ENCODE peak calls at places on chromosomes 16 and 17, in eight cellular contexts. H is endodermal cell, L is PC-3, P is neuronal stem cell, R is fibroblast of lung, M is SK-N-SH, A is GM23248, O is neural progenitor cell. N is an unnamed sample.

GRCh38 chr17:81535480-81536298 is 7.5 kb downstream of the FSCN2 start:
- DNase-seq in H (no peak), L (no peak), P (no peak), R (no peak), M (no peak), A (no peak), O (no peak), N (no peak)

GRCh38 chr17:14197582-14197981 is 39.1 kb downstream of the CDRT15 start:
- DNase-seq in H (no peak), L (no peak), P (no peak), R (no peak), M (no peak), A (no peak), O (no peak), N (no peak)

GRCh38 chr17:68829211-68829610 is 126.0 kb downstream of the ABCA8 start:
- DNase-seq in H (no peak), L (no peak), P (no peak), R (no peak), M (no peak), A (no peak), O (no peak), N (no peak)

GRCh38 chr16:85376292-85377095 is 236.6 kb upstream of the GSE1 start:
- DNase-seq in H (no peak), L (no peak), P (no peak), R (no peak), M (peak), A (peak), O (no peak), N (no peak)

GRCh38 chr16:56980203-56980535 is 9.2 kb upstream of the NLRC5 start:
- DNase-seq in H (no peak), L (no peak), P (no peak), R (no peak), M (no peak), A (no peak), O (no peak), N (no peak)

GRCh38 chr17:17751996-17752821 is 71.0 kb downstream of the RAI1 start:
- DNase-seq in H (peak), L (peak), P (peak), R (peak), M (peak), A (peak), O (peak), N (peak)

GRCh38 chr16:2167081-2167638 is 11.6 kb downstream of the TRAF7 start:
- DNase-seq in H (no peak), L (no peak), P (no peak), R (no peak), M (no peak), A (no peak), O (no peak), N (no peak)

GRCh38 chr17:51636291-51636690 is 375.9 kb downstream of the UTP18 start:
- DNase-seq in H (peak), L (peak), P (no peak), R (no peak), M (no peak), A (no peak), O (peak), N (no peak)

GRCh38 chr17:58153046-58153445 is 4.9 kb downstream of the OR4D1 start:
- DNase-seq in H (no peak), L (no peak), P (no peak), R (no peak), M (no peak), A (no peak), O (no peak), N (no peak)

GRCh38 chr17:33986088-33986487 is 269.0 kb upstream of the CCL2 start:
- DNase-seq in H (no peak), L (no peak), P (no peak), R (no peak), M (no peak), A (no peak), O (no peak), N (no peak)

GRCh38 chr16:46650224-46650623 is 29.0 kb upstream of the SHCBP1 start:
- DNase-seq in H (no peak), L (no peak), P (no peak), R (peak), M (no peak), A (peak), O (no peak), N (no peak)

GRCh38 chr16:72637306-72637705 is 410.6 kb downstream of the ZFHX3 start:
- DNase-seq in H (no peak), L (peak), P (no peak), R (peak), M (no peak), A (peak), O (no peak), N (peak)

GRCh38 chr17:71438631-71439146 is 682.1 kb upstream of the SOX9 start:
- DNase-seq in H (no peak), L (peak), P (no peak), R (peak), M (peak), A (peak), O (no peak), N (peak)

GRCh38 chr16:81313731-81314602 is 795 bp upstream of the GAN start:
- DNase-seq in H (peak), L (no peak), P (peak), R (no peak), M (peak), A (peak), O (peak), N (no peak)

GRCh38 chr17:36524428-36524876 is 10.2 kb downstream of the MYO19 start:
- DNase-seq in H (no peak), L (peak), P (no peak), R (no peak), M (no peak), A (peak), O (no peak), N (no peak)

GRCh38 chr16:87806246-87806607 is 40.4 kb upstream of the KLHDC4 start:
- DNase-seq in H (no peak), L (peak), P (no peak), R (peak), M (no peak), A (peak), O (no peak), N (no peak)

GRCh38 chr16:2085669-2086068 is 37.9 kb downstream of the TSC2 start:
- DNase-seq in H (no peak), L (no peak), P (no peak), R (no peak), M (no peak), A (peak), O (no peak), N (no peak)

GRCh38 chr17:43515641-43516040 is 30.5 kb downstream of the ETV4 start:
- DNase-seq in H (no peak), L (no peak), P (no peak), R (no peak), M (no peak), A (no peak), O (no peak), N (no peak)

GRCh38 chr16:575354-576196 is 5.8 kb downstream of the PIGQ start:
- DNase-seq in H (no peak), L (no peak), P (no peak), R (no peak), M (no peak), A (no peak), O (no peak), N (no peak)
- H3K9ac ChIP-seq in H (no peak), L (no peak), P (peak), R (no peak), M (no peak), A (no peak), O (no peak), N (no peak)

DNA sequence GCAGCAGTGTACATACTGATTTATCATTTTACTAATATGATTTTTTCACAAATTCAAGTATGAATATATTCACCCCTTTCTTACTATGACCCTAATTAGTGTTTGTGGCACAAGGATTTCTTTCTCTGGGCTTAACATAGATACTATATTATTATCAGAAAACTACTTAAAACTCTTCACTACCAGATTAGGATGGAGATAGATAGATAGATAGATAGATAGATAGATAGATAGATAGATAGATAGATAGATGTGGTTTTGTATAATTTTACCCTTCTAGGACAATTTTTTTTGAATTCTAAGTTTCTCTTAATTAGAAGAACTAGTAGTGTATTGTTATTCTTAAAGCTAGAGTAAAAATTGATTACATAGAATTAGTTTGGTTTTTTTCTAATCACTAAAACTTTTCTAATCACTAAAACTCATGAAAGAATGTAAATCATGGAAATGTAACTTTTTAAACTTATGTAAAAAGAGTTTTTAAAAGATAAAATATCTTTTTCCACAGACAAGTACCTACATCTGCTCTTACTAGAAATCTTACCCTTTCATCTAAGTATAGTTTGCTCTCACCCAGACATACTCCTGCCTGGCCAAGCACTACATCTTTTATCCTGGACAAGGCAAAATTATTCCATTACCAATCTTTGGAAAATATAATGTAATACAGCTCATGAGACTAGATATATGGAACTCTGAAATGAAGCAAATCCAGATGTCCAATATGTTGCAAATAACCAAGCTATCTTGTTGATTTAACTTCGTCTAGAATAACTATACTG is 49.8 kb downstream of the VMP1 start:
- DNase-seq in H (no peak), L (no peak), P (no peak), R (no peak), M (no peak), A (peak), O (no peak), N (peak)
- H3K9ac ChIP-seq in H (no peak), L (peak), P (no peak), R (no peak), M (peak), A (peak), O (no peak), N (peak)

GRCh38 chr16:10641555-10641952 is 53.2 kb downstream of the TEKT5 start:
- DNase-seq in H (no peak), L (no peak), P (no peak), R (no peak), M (no peak), A (no peak), O (no peak), N (no peak)

GRCh38 chr16:10640934-10641333 is 53.8 kb downstream of the TEKT5 start:
- DNase-seq in H (no peak), L (no peak), P (no peak), R (no peak), M (no peak), A (no peak), O (no peak), N (no peak)

GRCh38 chr16:10644092-10644491 is 50.6 kb downstream of the TEKT5 start:
- DNase-seq in H (no peak), L (no peak), P (no peak), R (no peak), M (no peak), A (no peak), O (no peak), N (no peak)

GRCh38 chr16:10641953-10642949 is 52.5 kb downstream of the TEKT5 start:
- DNase-seq in H (peak), L (no peak), P (peak), R (no peak), M (no peak), A (no peak), O (peak), N (no peak)

DNA sequence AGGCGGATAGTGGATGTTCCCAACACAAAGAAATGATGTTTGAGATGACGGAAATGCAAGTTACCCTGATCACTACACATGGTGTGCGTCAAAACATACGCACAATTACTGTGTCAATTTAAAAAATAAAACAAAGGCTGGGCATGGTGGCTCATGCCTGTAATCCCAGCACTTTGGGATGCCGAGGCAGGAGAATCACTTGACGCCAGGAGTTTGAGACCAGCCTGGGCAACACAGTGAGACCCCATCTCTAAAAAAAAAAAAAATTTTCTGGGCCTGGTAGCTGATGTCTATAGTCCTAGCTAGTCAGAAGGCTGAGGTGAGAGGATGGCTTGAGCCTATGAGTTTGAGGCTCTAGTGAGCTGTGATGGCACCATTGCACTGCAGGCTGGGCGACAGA is 51.8 kb downstream of the TEKT5 start:
- DNase-seq in H (no peak), L (no peak), P (no peak), R (no peak), M (no peak), A (no peak), O (no peak), N (no peak)
- H3K9ac ChIP-seq in H (no peak), L (no peak), P (no peak), R (no peak), M (no peak), A (no peak), O (no peak), N (no peak)

GRCh38 chr16:8957061-8957392 is 6.7 kb downstream of the USP7 start:
- DNase-seq in H (no peak), L (no peak), P (no peak), R (no peak), M (no peak), A (no peak), O (no peak), N (no peak)

GRCh38 chr16:8956265-8957060 is 7.2 kb downstream of the USP7 start:
- DNase-seq in H (no peak), L (no peak), P (no peak), R (no peak), M (peak), A (peak), O (no peak), N (no peak)

GRCh38 chr16:8957509-8958157 is 6.1 kb downstream of the USP7 start:
- DNase-seq in H (no peak), L (no peak), P (no peak), R (no peak), M (no peak), A (no peak), O (no peak), N (no peak)

GRCh38 chr16:8958344-8958808 is 5.3 kb downstream of the USP7 start:
- DNase-seq in H (peak), L (peak), P (no peak), R (peak), M (peak), A (peak), O (peak), N (peak)

DNA sequence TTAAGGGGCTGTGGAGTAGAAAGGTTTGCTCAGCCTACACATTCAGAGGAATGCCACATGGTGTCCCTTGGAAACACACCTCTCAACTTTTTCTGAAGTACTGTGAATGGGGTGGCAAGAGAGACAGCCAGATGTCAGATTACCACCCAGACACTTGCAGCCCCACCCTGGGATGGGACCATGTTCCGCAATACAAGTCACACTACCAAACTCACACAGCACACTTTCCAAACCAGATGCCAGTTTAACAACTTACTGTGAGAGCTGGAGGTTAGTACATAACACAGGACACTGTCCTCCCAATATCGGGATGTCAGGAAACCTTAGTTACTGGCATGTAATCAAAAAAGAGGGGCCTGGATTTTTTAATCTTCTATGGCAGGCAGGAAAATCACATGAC is 7.9 kb downstream of the USP7 start:
- DNase-seq in H (peak), L (no peak), P (no peak), R (no peak), M (peak), A (peak), O (no peak), N (no peak)
- H3K9ac ChIP-seq in H (no peak), L (no peak), P (no peak), R (no peak), M (no peak), A (peak), O (no peak), N (no peak)